ENCODE peak calls at places on chromosomes 5 and 9, in five cellular contexts. X, H, U, O and T are unnamed samples.

GRCh38 chr9:98022447-98022846 is 34.1 kb upstream of the NANS start:
- DNase-seq in X (no peak), H (no peak), U (peak; percentile 71), O (no peak), T (no peak)

GRCh38 chr5:160742446-160742845 is 109.6 kb downstream of the ATP10B start:
- DNase-seq in X (no peak), H (no peak), U (no peak), O (no peak), T (no peak)

GRCh38 chr9:35835216-35835604 is 6.2 kb downstream of the TMEM8B start:
- DNase-seq in X (peak; percentile 62), H (peak; percentile 64), U (no peak), O (no peak), T (peak; percentile 37)

GRCh38 chr5:164296603-164297080 is 791.2 kb downstream of the MAT2B start:
- DNase-seq in X (no peak), H (peak; percentile 57), U (peak; percentile 54), O (no peak), T (no peak)

GRCh38 chr9:88523056-88523455 is 11.9 kb upstream of the NXNL2 start:
- DNase-seq in X (no peak), H (no peak), U (peak; percentile 91), O (peak; percentile 34), T (no peak)

GRCh38 chr9:80157561-80157983 is 585.8 kb downstream of the TLE4 start:
- DNase-seq in X (no peak), H (no peak), U (peak; percentile 85), O (no peak), T (no peak)

GRCh38 chr9:127417130-127418036 is 6.8 kb upstream of the ZNF79 start:
- DNase-seq in X (no peak), H (no peak), U (peak; percentile 33), O (peak; percentile 24), T (no peak)

GRCh38 chr9:35636135-35636876 is 14.4 kb downstream of the SIT1 start:
- DNase-seq in X (no peak), H (no peak), U (no peak), O (no peak), T (no peak)

GRCh38 chr5:171598279-171599152 is 179.1 kb downstream of the FGF18 start:
- DNase-seq in X (no peak), H (no peak), U (no peak), O (no peak), T (no peak)

GRCh38 chr5:757931-758697 is 26.4 kb downstream of the ZDHHC11B start:
- DNase-seq in X (peak; percentile 60), H (peak; percentile 56), U (no peak), O (no peak), T (no peak)

GRCh38 chr9:90219548-90220118 is 423.0 kb downstream of the DIRAS2 start:
- DNase-seq in X (peak; percentile 71), H (peak; percentile 65), U (no peak), O (no peak), T (no peak)

GRCh38 chr5:36692791-36693763 is 86.7 kb downstream of the SLC1A3 start:
- DNase-seq in X (peak; percentile 69), H (peak; percentile 82), U (peak; percentile 68), O (peak; percentile 40), T (peak; percentile 43)

GRCh38 chr5:35853652-35854051 is 3.0 kb upstream of the IL7R start:
- DNase-seq in X (no peak), H (no peak), U (no peak), O (no peak), T (peak; percentile 33)

GRCh38 chr9:122053951-122054350 is 39.2 kb downstream of the TTLL11 start:
- DNase-seq in X (no peak), H (no peak), U (peak; percentile 80), O (no peak), T (no peak)

GRCh38 chr5:21154526-21154925 is 1166.5 kb upstream of the CDH18 start:
- DNase-seq in X (no peak), H (no peak), U (peak; percentile 31), O (no peak), T (no peak)

GRCh38 chr9:73149371-73150067 is 2.1 kb upstream of the ANXA1 start:
- DNase-seq in X (no peak), H (no peak), U (peak; percentile 91), O (peak; percentile 86), T (peak; percentile 86)

GRCh38 chr9:68730570-68731227 is 25.7 kb downstream of the PIP5K1B start:
- DNase-seq in X (no peak), H (no peak), U (no peak), O (no peak), T (peak; percentile 49)

GRCh38 chr5:142426129-142426641 is 101.4 kb upstream of the SPRY4 start:
- DNase-seq in X (peak; percentile 32), H (no peak), U (peak; percentile 75), O (no peak), T (no peak)

GRCh38 chr9:114413909-114414308 is 26.1 kb upstream of the AKNA start:
- DNase-seq in X (no peak), H (no peak), U (peak; percentile 74), O (no peak), T (no peak)

GRCh38 chr5:156589859-156590216 is 260.3 kb upstream of the PPP1R2B start:
- DNase-seq in X (no peak), H (no peak), U (no peak), O (no peak), T (no peak)

GRCh38 chr5:177473461-177473991 is at the start of gene DBN1:
- DNase-seq in X (no peak), H (peak; percentile 96), U (peak; percentile 61), O (no peak), T (peak; percentile 73)

GRCh38 chr9:37969130-37969529 is 65.2 kb upstream of the SLC25A51 start:
- DNase-seq in X (peak; percentile 96), H (no peak), U (peak; percentile 66), O (no peak), T (peak; percentile 75)

GRCh38 chr9:73357607-73358006 is 205.9 kb downstream of the ANXA1 start:
- DNase-seq in X (no peak), H (no peak), U (no peak), O (no peak), T (peak; percentile 87)

GRCh38 chr5:78008356-78008967 is 232.3 kb upstream of the TBCA start:
- DNase-seq in X (peak; percentile 52), H (peak; percentile 53), U (peak; percentile 32), O (peak; percentile 9), T (peak; percentile 77)

GRCh38 chr9:130701059-130702022 is 7.8 kb downstream of the EXOSC2 start:
- DNase-seq in X (peak; percentile 86), H (peak; percentile 79), U (peak; percentile 73), O (no peak), T (peak; percentile 74)

GRCh38 chr5:151696470-151697061 is 9.9 kb upstream of the SPARC start:
- DNase-seq in X (no peak), H (peak; percentile 72), U (peak; percentile 100), O (peak; percentile 74), T (no peak)

GRCh38 chr9:13027834-13028233 is 251.7 kb downstream of the MPDZ start:
- DNase-seq in X (no peak), H (no peak), U (no peak), O (no peak), T (no peak)

GRCh38 chr9:35731415-35732184 is 395 bp downstream of the TLN1 start:
- DNase-seq in X (no peak), H (no peak), U (no peak), O (no peak), T (no peak)

GRCh38 chr5:159642379-159642778 is 273.9 kb upstream of the ADRA1B start:
- DNase-seq in X (no peak), H (no peak), U (no peak), O (no peak), T (peak; percentile 25)

GRCh38 chr5:16889203-16889971 is 46.7 kb downstream of the MYO10 start:
- DNase-seq in X (no peak), H (no peak), U (peak; percentile 77), O (peak; percentile 69), T (no peak)

GRCh38 chr5:100595812-100596173 is 60.6 kb downstream of the FAM174A start:
- DNase-seq in X (no peak), H (no peak), U (no peak), O (peak; percentile 3), T (no peak)

GRCh38 chr9:121690316-121690715 is 38.9 kb downstream of the DAB2IP start:
- DNase-seq in X (no peak), H (no peak), U (no peak), O (no peak), T (no peak)

GRCh38 chr9:111118256-111118950 is 80.1 kb upstream of the LPAR1 start:
- DNase-seq in X (no peak), H (no peak), U (peak; percentile 77), O (peak; percentile 86), T (no peak)

GRCh38 chr5:149962601-149963300 is 2.2 kb downstream of the SLC26A2 start:
- DNase-seq in X (no peak), H (no peak), U (no peak), O (no peak), T (no peak)

GRCh38 chr5:173472784-173473278 is 143.6 kb downstream of the BOD1 start:
- DNase-seq in X (no peak), H (no peak), U (peak; percentile 49), O (no peak), T (no peak)

GRCh38 chr5:143402464-143403356 is 776 bp downstream of the NR3C1 start:
- DNase-seq in X (peak; percentile 66), H (peak; percentile 39), U (peak; percentile 60), O (no peak), T (peak; percentile 83)

GRCh38 chr9:91680129-91680528 is 256.5 kb upstream of the NFIL3 start:
- DNase-seq in X (no peak), H (no peak), U (peak; percentile 67), O (no peak), T (no peak)

GRCh38 chr5:141514330-141515111 is 25.6 kb downstream of the PCDHGC5 start:
- DNase-seq in X (no peak), H (peak; percentile 76), U (peak; percentile 65), O (no peak), T (no peak)

GRCh38 chr9:127550751-127551150 is 61.3 kb upstream of the STXBP1 start:
- DNase-seq in X (no peak), H (no peak), U (no peak), O (no peak), T (no peak)